ENCODE peak calls at places on chromosomes 13 and 19, in seven cellular contexts. Y is head of caudate nucleus; L is activated T-helper 1 cell treated with anti-CD3 and anti-CD28 coated beads, Interleukin-12 subunit alpha, Interleukin-12 subunit beta, Interleukin-2, Interleukin-4 antibody, amounts not matched to agents 30 ng/mL and 10 ng/mL and 1 ng/mL, durations not matched to agents 14 hours and 24 hours and 36 hours; W is mucosa of gallbladder; H is stimulated activated CD8-positive, alpha-beta memory T cell treated with anti-CD3 and anti-CD28 coated beads, Interleukin-7, amount 100 ng/mL, for 48 hours; F is uterus; A is sciatic nerve. C is an unnamed sample.

GRCh38 chr19:49712397-49712859 is 21.5 kb downstream of the CPT1C start:
- DNase-seq in H (no peak), Y (peak; percentile 26), F (peak; percentile 95), W (no peak), L (no peak), A (no peak), C (no peak)

GRCh38 chr19:55247621-55248099 is 11.2 kb downstream of the PPP6R1 start:
- DNase-seq in Y (no peak), L (no peak), F (no peak), A (no peak), W (no peak), H (no peak), C (no peak)

GRCh38 chr19:6772028-6772865 is at the start of gene VAV1:
- DNase-seq in W (peak; percentile 60), F (no peak), Y (peak; percentile 49), A (peak; percentile 70), H (peak; percentile 79), L (peak; percentile 69), C (peak; percentile 89)

GRCh38 chr13:33262997-33263396 is 22.6 kb downstream of the STARD13 start:
- DNase-seq in L (no peak), A (no peak), Y (no peak), H (no peak), F (no peak), W (no peak), C (peak; percentile 41)

GRCh38 chr19:43616306-43616705 is 3.1 kb downstream of the ZNF428 start:
- DNase-seq in Y (no peak), F (no peak), A (no peak), W (no peak), H (no peak), L (no peak), C (no peak)

GRCh38 chr19:49331616-49332055 is 3.6 kb upstream of the CD37 start:
- DNase-seq in H (peak; percentile 56), L (peak; percentile 56), A (peak; percentile 45), W (peak; percentile 42), Y (peak; percentile 84), F (no peak), C (peak; percentile 48)

GRCh38 chr13:37443538-37443937 is 155.0 kb downstream of the POSTN start:
- DNase-seq in A (no peak), Y (no peak), F (no peak), H (no peak), L (no peak), W (no peak), C (no peak)

GRCh38 chr19:34254552-34255432 is at the start of gene GARRE1:
- DNase-seq in Y (no peak), H (peak; percentile 71), F (no peak), L (peak; percentile 22), A (peak; percentile 67), W (no peak), C (no peak)

GRCh38 chr13:23959231-23959862 is 62.0 kb upstream of the C1QTNF9B start:
- DNase-seq in W (no peak), L (no peak), Y (no peak), F (no peak), A (no peak), H (no peak), C (no peak)

GRCh38 chr19:28710278-28710677 is 502.7 kb downstream of the UQCRFS1 start:
- DNase-seq in A (no peak), F (no peak), L (no peak), Y (no peak), H (no peak), W (no peak), C (peak; percentile 23)

GRCh38 chr19:35601971-35602370 is 10.6 kb upstream of the HAUS5 start:
- DNase-seq in W (no peak), H (no peak), A (no peak), L (no peak), F (no peak), Y (no peak), C (no peak)

GRCh38 chr19:35262101-35262761 is 6.5 kb upstream of the USF2 start:
- DNase-seq in A (peak; percentile 51), W (no peak), Y (no peak), L (no peak), H (no peak), F (no peak), C (no peak)

GRCh38 chr13:102587916-102588315 is 8.9 kb upstream of the TPP2 start:
- DNase-seq in W (no peak), Y (no peak), L (no peak), H (no peak), F (no peak), A (no peak), C (no peak)

GRCh38 chr13:46639033-46639981 is 86.3 kb downstream of the LRCH1 start:
- DNase-seq in A (no peak), L (no peak), H (no peak), Y (no peak), W (no peak), F (no peak), C (no peak)

GRCh38 chr13:66461021-66461420 is 769.1 kb downstream of the PCDH9 start:
- DNase-seq in A (no peak), F (no peak), L (no peak), Y (no peak), W (no peak), H (no peak), C (no peak)

GRCh38 chr13:48902421-48902820 is 73.3 kb upstream of the FNDC3A start:
- DNase-seq in F (no peak), A (no peak), Y (no peak), W (no peak), L (no peak), H (no peak), C (no peak)

GRCh38 chr13:40165533-40165932 is 500.9 kb downstream of the FOXO1 start:
- DNase-seq in A (no peak), W (no peak), L (no peak), F (no peak), Y (no peak), H (no peak), C (no peak)

GRCh38 chr13:19810151-19810550 is 27.4 kb upstream of the PSPC1 start:
- DNase-seq in H (no peak), Y (no peak), F (no peak), A (no peak), L (no peak), W (no peak), C (no peak)

GRCh38 chr19:1315470-1316166 is 29.9 kb downstream of the EFNA2 start:
- DNase-seq in W (peak; percentile 34), L (no peak), F (no peak), Y (peak; percentile 51), H (no peak), A (no peak), C (peak; percentile 31)

GRCh38 chr13:50529154-50529882 is 314.2 kb downstream of the DLEU7 start:
- DNase-seq in L (no peak), F (peak; percentile 72), A (peak; percentile 91), Y (peak; percentile 76), W (peak; percentile 75), H (no peak), C (peak; percentile 81)

GRCh38 chr13:34361528-34361927 is 543.6 kb downstream of the RFC3 start:
- DNase-seq in A (no peak), H (no peak), F (no peak), L (no peak), Y (no peak), W (no peak), C (no peak)

GRCh38 chr19:58294743-58295374 is 10.3 kb upstream of the ERVK3-1 start:
- DNase-seq in W (no peak), F (no peak), A (no peak), H (no peak), L (no peak), Y (no peak), C (no peak)

GRCh38 chr19:10517361-10517759 is at the start of gene S1PR5:
- DNase-seq in L (no peak), W (no peak), F (no peak), A (no peak), Y (peak; percentile 85), H (no peak), C (no peak)

GRCh38 chr13:85586422-85586831 is 212.8 kb downstream of the SLITRK6 start:
- DNase-seq in H (no peak), W (no peak), A (no peak), F (no peak), L (no peak), Y (no peak), C (no peak)

GRCh38 chr19:40578442-40578908 is 1.8 kb downstream of the SHKBP1 start:
- DNase-seq in A (no peak), F (no peak), H (no peak), L (no peak), Y (peak; percentile 38), W (no peak), C (peak; percentile 21)